ENCODE peak calls at places on chromosomes 1 and 21, in six cellular contexts. N is sigmoid colon, V is suprapubic skin, E is left ventricle myocardium inferior, U is adrenal gland, P is mammary epithelial cell. Q is an unnamed sample. For H3K4me1, the result is how much of the 10 kb centered on the place peaks cover.

GRCh38 chr1:26697441-26697977 is 1.7 kb downstream of the ARID1A start:
- DNase-seq in N (no peak), V (no peak), E (no peak), U (peak), P (no peak), Q (no peak)

GRCh38 chr1:170707959-170708666 is 44.2 kb downstream of the PRRX1 start:
- DNase-seq in N (no peak), V (no peak), E (no peak), U (peak), P (peak), Q (no peak)

GRCh38 chr1:54193453-54193852 is 6.4 kb downstream of the CYB5RL start:
- DNase-seq in N (no peak), V (no peak), E (no peak), U (no peak), P (no peak), Q (no peak)

GRCh38 chr1:25030674-25031589 is 100.9 kb upstream of the RUNX3 start:
- DNase-seq in N (no peak), V (no peak), E (no peak), U (no peak), P (peak), Q (no peak)

GRCh38 chr21:32253215-32253641 is 25.6 kb downstream of the MIS18A start:
- DNase-seq in N (peak), V (no peak), E (peak), U (no peak), P (no peak), Q (no peak)

GRCh38 chr1:213296558-213296957 is 245.5 kb downstream of the RPS6KC1 start:
- DNase-seq in N (no peak), V (no peak), E (no peak), U (no peak), P (no peak), Q (no peak)

GRCh38 chr1:54866801-54867716 is 19.9 kb downstream of the DHCR24 start:
- DNase-seq in N (no peak), V (no peak), E (no peak), U (no peak), P (no peak), Q (no peak)

GRCh38 chr1:21680381-21680780 is 11.2 kb upstream of the RAP1GAP start:
- DNase-seq in N (no peak), V (no peak), E (no peak), U (no peak), P (no peak), Q (no peak)

GRCh38 chr1:30715216-30715615 is 8.2 kb downstream of the MATN1 start:
- DNase-seq in N (no peak), V (no peak), E (no peak), U (no peak), P (no peak), Q (no peak)

GRCh38 chr1:173175514-173176146 is 31.5 kb downstream of the TNFSF4 start:
- DNase-seq in N (no peak), V (no peak), E (no peak), U (no peak), P (no peak), Q (no peak)

GRCh38 chr1:11301593-11301992 is 28.6 kb downstream of the UBIAD1 start:
- DNase-seq in N (no peak), V (no peak), E (no peak), U (no peak), P (no peak), Q (no peak)

GRCh38 chr1:31549807-31550620 is 26.3 kb upstream of the TINAGL1 start:
- DNase-seq in N (no peak), V (no peak), E (no peak), U (no peak), P (peak), Q (no peak)

GRCh38 chr1:230827081-230827681 is 41.1 kb downstream of the C1orf198 start:
- DNase-seq in N (no peak), V (no peak), E (no peak), U (no peak), P (peak), Q (peak)

GRCh38 chr1:152167835-152168534 is 9.0 kb upstream of the RPTN start:
- DNase-seq in N (no peak), V (no peak), E (no peak), U (no peak), P (peak), Q (no peak)

GRCh38 chr21:32132409-32132808 is 146.4 kb downstream of the MIS18A start:
- DNase-seq in N (no peak), V (no peak), E (no peak), U (no peak), P (no peak), Q (no peak)

GRCh38 chr1:16067127-16067768 is 6.2 kb downstream of the FAM131C start:
- DNase-seq in N (no peak), V (no peak), E (peak), U (peak), P (peak), Q (no peak)

GRCh38 chr1:90826024-90826423 is 108.9 kb upstream of the BARHL2 start:
- DNase-seq in N (no peak), V (no peak), E (no peak), U (no peak), P (no peak), Q (no peak)

GRCh38 chr1:240399381-240399780 is 212.6 kb downstream of the GREM2 start:
- DNase-seq in N (no peak), V (no peak), E (no peak), U (peak), P (no peak), Q (no peak)

GRCh38 chr1:211356723-211357418 is 30.2 kb downstream of the TRAF5 start:
- DNase-seq in N (no peak), V (no peak), E (no peak), U (no peak), P (peak), Q (no peak)

GRCh38 chr1:181623850-181624249 is 140.5 kb downstream of the CACNA1E start:
- DNase-seq in N (no peak), V (no peak), E (no peak), U (no peak), P (no peak), Q (no peak)

GRCh38 chr1:209823143-209824041 is 4.4 kb upstream of the UTP25 start:
- DNase-seq in N (no peak), V (no peak), E (no peak), U (no peak), P (peak), Q (no peak)

GRCh38 chr1:54462597-54463258 is 56.5 kb upstream of the SSBP3 start:
- DNase-seq in N (peak), V (peak), E (no peak), U (no peak), P (no peak), Q (peak)

GRCh38 chr1:153768316-153769126 is 6.7 kb upstream of the SLC27A3 start:
- DNase-seq in N (no peak), V (no peak), E (no peak), U (no peak), P (no peak), Q (no peak)

GRCh38 chr1:183403386-183403957 is 14.7 kb downstream of the NMNAT2 start:
- DNase-seq in N (no peak), V (no peak), E (no peak), U (no peak), P (no peak), Q (no peak)

GRCh38 chr1:31297273-31298247 is 728 bp downstream of the ZCCHC17 start:
- DNase-seq in N (no peak), V (no peak), E (no peak), U (no peak), P (peak), Q (no peak)

GRCh38 chr1:228408869-228409805 is 2.5 kb upstream of the TRIM11 start:
- DNase-seq in N (no peak), V (peak), E (no peak), U (no peak), P (no peak), Q (no peak)

GRCh38 chr21:34227386-34227852 is 136.4 kb upstream of the KCNE2 start:
- DNase-seq in N (no peak), V (no peak), E (no peak), U (no peak), P (no peak), Q (no peak)

GRCh38 chr1:32981003-32981909 is 16.6 kb upstream of the RNF19B start:
- DNase-seq in N (no peak), V (no peak), E (no peak), U (peak), P (peak), Q (peak)

GRCh38 chr1:230958370-230958769 is 20.3 kb downstream of the TTC13 start:
- DNase-seq in N (no peak), V (no peak), E (no peak), U (no peak), P (no peak), Q (no peak)

GRCh38 chr1:2644591-2645101 is 11.8 kb upstream of the MMEL1 start:
- DNase-seq in N (no peak), V (no peak), E (no peak), U (no peak), P (no peak), Q (peak)

GRCh38 chr1:6523566-6523965 is 30.7 kb downstream of the NOL9 start:
- DNase-seq in N (no peak), V (no peak), E (no peak), U (peak), P (peak), Q (no peak)

GRCh38 chr1:95903060-95903459 is 669.0 kb downstream of the RWDD3 start:
- DNase-seq in N (no peak), V (no peak), E (no peak), U (no peak), P (peak), Q (no peak)

GRCh38 chr1:172220376-172220775 is 200.1 kb upstream of the C1orf105 start:
- DNase-seq in N (no peak), V (no peak), E (no peak), U (no peak), P (no peak), Q (no peak)

GRCh38 chr1:162878000-162878596 is 17.1 kb upstream of the CCDC190 start:
- DNase-seq in N (peak), V (no peak), E (peak), U (peak), P (peak), Q (peak)

GRCh38 chr1:81681570-81681969 is 119.2 kb upstream of the ADGRL2 start:
- DNase-seq in N (no peak), V (no peak), E (no peak), U (peak), P (peak), Q (no peak)

GRCh38 chr1:146051452-146051852 is 29.9 kb upstream of the HJV start:
- DNase-seq in N (peak), V (peak), E (no peak), U (no peak), P (no peak), Q (no peak)

GRCh38 chr1:178192686-178193085 is 98.8 kb downstream of the RASAL2 start:
- DNase-seq in N (no peak), V (no peak), E (no peak), U (peak), P (peak), Q (peak)
- H3K4me3 ChIP-seq in N (no peak), V (no peak), E (no peak), U (no peak), P (no peak), Q (no peak)

GRCh38 chr21:25790122-25790951 is 55.6 kb downstream of the GABPA start:
- DNase-seq in N (no peak), V (no peak), E (no peak), U (peak), P (peak), Q (no peak)
- TF ChIP-seq CTCF in N (peak), V (peak), E (peak), U (peak), P (peak), Q (no peak)

DNA sequence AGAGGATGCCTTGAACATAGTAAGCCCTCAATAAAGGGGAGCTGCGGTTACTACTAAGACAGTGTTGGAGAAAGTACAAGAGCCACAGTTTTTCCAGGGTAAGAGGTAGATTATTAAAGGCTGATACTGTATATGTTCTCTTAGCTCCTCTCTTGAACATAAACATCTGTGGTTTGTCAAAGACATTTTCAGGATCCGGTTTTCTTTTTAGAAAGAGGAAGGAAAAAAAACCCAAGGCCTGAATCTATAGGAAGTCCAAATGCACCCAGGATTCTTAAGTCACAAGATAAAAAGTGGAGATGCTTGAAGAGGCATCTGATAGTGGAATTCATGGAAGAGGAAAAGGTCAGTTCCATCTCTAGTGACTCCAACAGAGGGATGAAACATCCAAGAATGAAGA is 24.6 kb upstream of the SLC45A3 start:
- DNase-seq in N (no peak), V (no peak), E (no peak), U (no peak), P (no peak), Q (no peak)
- H3K4me1 ChIP-seq in N (under half), V (under half), E (under half), U (under half), P (under half), Q (under half)

DNA sequence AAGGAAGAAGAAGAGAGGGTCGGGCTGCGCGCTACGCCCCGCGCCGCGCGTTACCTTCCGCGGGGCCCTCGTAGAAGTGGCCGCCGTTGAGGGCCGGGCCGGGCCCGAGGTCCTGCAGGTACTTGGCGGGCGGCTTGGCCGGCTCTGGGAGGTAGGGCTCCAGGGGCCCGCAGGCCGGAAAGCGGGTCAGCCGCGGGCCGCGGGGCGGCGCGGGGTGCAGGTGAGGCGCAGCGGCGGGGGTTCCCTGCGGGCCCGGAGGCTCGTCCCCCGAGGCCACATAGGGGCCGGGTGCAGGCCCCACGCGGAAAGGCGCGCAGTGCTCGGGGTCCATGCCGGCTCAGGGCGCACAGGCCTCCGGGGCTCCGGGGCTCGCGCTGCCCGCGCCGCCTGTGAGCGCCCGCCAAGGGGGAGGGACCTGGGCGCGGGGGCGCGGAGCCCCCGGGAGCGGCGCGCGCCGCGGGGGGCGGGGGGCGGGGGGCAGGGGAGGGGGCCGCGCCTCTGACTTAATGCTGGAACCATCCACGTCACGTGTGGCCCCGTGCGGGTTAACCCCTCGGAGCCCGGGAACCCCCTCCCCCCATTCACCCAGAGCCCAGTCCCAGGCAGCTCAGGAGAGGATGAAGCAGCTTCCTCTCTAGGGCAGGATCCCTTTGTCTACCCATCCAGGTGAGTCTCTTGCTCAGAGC is at the start of gene ALX3:
- DNase-seq in N (no peak), V (no peak), E (no peak), U (no peak), P (no peak), Q (no peak)
- H3K4me3 ChIP-seq in N (peak), V (peak), E (peak), U (no peak), P (no peak), Q (no peak)

DNA sequence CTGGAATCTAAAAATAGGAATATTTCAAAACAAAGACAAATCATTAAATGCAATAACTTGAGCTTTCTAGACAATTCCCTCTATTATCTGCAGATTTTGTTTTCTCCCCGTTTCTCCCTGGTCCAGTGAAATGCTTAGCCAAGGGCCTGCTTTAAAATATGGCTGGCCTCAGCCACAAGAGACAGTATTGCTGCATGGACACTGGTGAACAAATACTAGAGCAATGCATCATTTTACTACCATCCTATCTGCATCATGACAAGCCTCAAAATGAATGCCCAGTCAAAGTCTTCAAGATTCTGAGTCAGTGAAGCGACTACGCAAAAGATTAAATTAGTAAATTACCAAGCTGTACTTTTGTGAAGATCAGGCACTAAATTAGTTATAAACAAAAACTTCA is 80.5 kb downstream of the ENAH start:
- DNase-seq in N (no peak), V (no peak), E (no peak), U (peak), P (no peak), Q (no peak)
- TF ChIP-seq CTCF in N (peak), V (no peak), E (peak), U (peak), P (peak), Q (peak)

DNA sequence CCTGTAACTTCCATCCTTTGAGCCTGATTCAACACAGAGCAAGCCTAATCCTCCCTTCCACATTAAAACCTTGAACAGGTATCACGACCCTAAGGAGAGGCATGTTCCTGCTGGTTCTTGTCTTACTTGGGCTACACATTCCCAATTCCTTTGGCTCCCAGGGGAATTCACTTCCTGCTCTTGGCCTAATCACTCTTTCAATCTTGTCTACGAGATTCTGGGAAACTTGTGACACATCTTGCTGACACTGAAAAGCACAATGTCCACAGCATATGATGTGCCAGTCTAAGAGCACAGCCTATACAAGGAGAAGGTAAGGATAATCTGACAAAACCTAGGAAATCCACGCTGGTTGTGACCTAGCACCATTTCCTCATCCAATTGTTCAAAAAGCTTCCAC is 163.9 kb downstream of the GABPA start:
- DNase-seq in N (no peak), V (no peak), E (no peak), U (no peak), P (no peak), Q (no peak)
- H3K4me1 ChIP-seq in N (under half), V (under half), E (under half), U (under half), P (under half), Q (under half)

Q was measured in tibial artery.